ENCODE peak calls at places on chromosomes 16 and 17, in five cellular contexts. V, L, U, J and G are unnamed samples.

GRCh38 chr17:68634345-68634876 is 33.2 kb upstream of the FAM20A start:
- DNase-seq in L (no peak), J (no peak), V (no peak), U (no peak), G (no peak)

GRCh38 chr16:24729967-24730815 is 740 bp downstream of the TNRC6A start:
- DNase-seq in L (peak), J (peak), V (no peak), U (no peak), G (no peak)

GRCh38 chr17:46903762-46904672 is 18.9 kb upstream of the GOSR2 start:
- DNase-seq in L (no peak), V (no peak), J (no peak), U (no peak), G (no peak)

GRCh38 chr16:85754403-85754802 is 3.5 kb upstream of the C16orf74 start:
- DNase-seq in V (no peak), L (no peak), J (no peak), U (no peak), G (no peak)

GRCh38 chr16:3087836-3088235 is 11.3 kb downstream of the ZSCAN10 start:
- DNase-seq in V (no peak), J (no peak), U (no peak), L (no peak), G (no peak)

GRCh38 chr17:56629450-56630187 is 36.1 kb downstream of the NOG start:
- DNase-seq in J (peak), L (peak), U (peak), V (no peak), G (no peak)

GRCh38 chr16:29663020-29663828 is at the start of gene SPN:
- DNase-seq in L (peak), V (no peak), J (no peak), U (no peak), G (no peak)

GRCh38 chr17:47812146-47812920 is 9.3 kb downstream of the OSBPL7 start:
- DNase-seq in L (no peak), V (no peak), J (no peak), U (no peak), G (no peak)

GRCh38 chr17:77796201-77796860 is 162.2 kb upstream of the TNRC6C start:
- DNase-seq in L (no peak), U (no peak), V (no peak), J (no peak), G (no peak)

GRCh38 chr17:6969323-6969726 is 26.5 kb upstream of the ALOX12 start:
- DNase-seq in L (no peak), U (no peak), V (no peak), J (no peak), G (no peak)

GRCh38 chr17:49445561-49445960 is 30.9 kb upstream of the PHB1 start:
- DNase-seq in L (no peak), V (no peak), J (no peak), U (no peak), G (no peak)

GRCh38 chr16:68319185-68319908 is 8.5 kb downstream of the PRMT7 start:
- DNase-seq in L (no peak), J (no peak), U (no peak), V (no peak), G (no peak)

GRCh38 chr17:37200497-37200896 is 175.3 kb upstream of the C17orf78 start:
- DNase-seq in V (no peak), J (no peak), U (no peak), L (no peak), G (no peak)